ENCODE peak calls at places on chromosomes 2 and 18, in six cellular contexts. V is right atrium auricular region, T is esophagus squamous epithelium, D is heart right ventricle, B is neural progenitor cell, L is cardiac muscle cell. E is an unnamed sample. For H3K4me1, the result is how much of the 10 kb centered on the place peaks cover.

GRCh38 chr2:179800776-179801175 is 60.6 kb downstream of the ZNF385B start:
- DNase-seq in V (no peak), T (no peak), D (no peak), B (no peak), L (no peak), E (no peak)

GRCh38 chr18:6960656-6961055 is 156.9 kb downstream of the LAMA1 start:
- DNase-seq in V (no peak), T (no peak), D (no peak), B (no peak), L (no peak), E (no peak)

GRCh38 chr2:31704561-31705212 is 123.9 kb upstream of the SRD5A2 start:
- DNase-seq in V (no peak), T (no peak), D (no peak), B (no peak), L (no peak), E (no peak)

GRCh38 chr2:204040016-204040415 is 103.5 kb downstream of the ICOS start:
- DNase-seq in V (no peak), T (no peak), D (no peak), B (no peak), L (no peak), E (no peak)

GRCh38 chr2:96690306-96691021 is 47.9 kb downstream of the FER1L5 start:
- DNase-seq in V (no peak), T (no peak), D (no peak), B (no peak), L (no peak), E (no peak)

GRCh38 chr2:129870646-129871335 is 108.7 kb upstream of the RAB6C start:
- DNase-seq in V (no peak), T (no peak), D (no peak), B (no peak), L (no peak), E (no peak)

GRCh38 chr2:2662037-2662846 is 331.2 kb upstream of the MYT1L start:
- DNase-seq in V (no peak), T (no peak), D (peak), B (no peak), L (no peak), E (no peak)

GRCh38 chr18:63523660-63524059 is 18.5 kb upstream of the SERPINB12 start:
- DNase-seq in V (no peak), T (no peak), D (no peak), B (no peak), L (no peak), E (no peak)

GRCh38 chr2:140882671-140883620 is 1247.9 kb downstream of the LRP1B start:
- DNase-seq in V (no peak), T (no peak), D (no peak), B (no peak), L (no peak), E (no peak)

GRCh38 chr18:45913276-45913675 is 53.9 kb downstream of the EPG5 start:
- DNase-seq in V (no peak), T (no peak), D (no peak), B (no peak), L (no peak), E (no peak)

GRCh38 chr18:45916302-45916701 is 50.8 kb downstream of the EPG5 start:
- DNase-seq in V (no peak), T (no peak), D (no peak), B (peak), L (no peak), E (no peak)

GRCh38 chr18:45910405-45911023 is 56.6 kb downstream of the EPG5 start:
- DNase-seq in V (no peak), T (no peak), D (peak), B (peak), L (peak), E (peak)
- TF ChIP-seq CTCF in V (peak), T (peak), D (peak), B (peak), L (peak), E (peak)

GRCh38 chr2:79758042-79758441 is 245.2 kb downstream of the CTNNA2 start:
- DNase-seq in V (no peak), T (no peak), D (no peak), B (no peak), L (no peak), E (no peak)

DNA sequence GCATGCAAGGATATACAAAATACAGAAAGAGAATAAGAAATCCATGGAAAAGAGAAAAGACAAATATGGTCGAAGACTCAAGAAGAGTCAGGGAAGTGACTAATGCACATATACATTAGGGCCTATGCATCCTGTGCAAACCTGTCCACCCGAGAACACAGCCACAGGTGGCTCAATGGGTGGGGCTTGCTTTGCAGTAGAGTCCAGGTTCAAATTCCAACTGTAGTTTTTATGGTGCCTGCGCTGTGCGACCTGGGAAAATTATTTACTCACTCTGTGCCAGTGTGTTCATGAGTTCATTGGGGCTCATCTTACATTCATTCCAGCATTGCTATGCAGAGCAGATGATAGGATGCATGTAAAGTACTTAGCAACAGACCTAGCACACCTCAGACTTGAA is 244.7 kb downstream of the CTNNA2 start:
- DNase-seq in V (no peak), T (no peak), D (no peak), B (no peak), L (no peak), E (no peak)
- H3K4me1 ChIP-seq in V (under half), T (under half), D (under half), B (under half), L (under half), E (under half)

GRCh38 chr2:101469863-101470262 is 5.0 kb downstream of the RFX8 start:
- DNase-seq in V (no peak), T (no peak), D (no peak), B (no peak), L (no peak), E (no peak)

GRCh38 chr2:101474752-101475384 is at the start of gene RFX8:
- DNase-seq in V (no peak), T (no peak), D (no peak), B (no peak), L (no peak), E (no peak)

GRCh38 chr2:101476605-101477208 is 1.8 kb upstream of the RFX8 start:
- DNase-seq in V (no peak), T (no peak), D (no peak), B (no peak), L (no peak), E (no peak)

GRCh38 chr2:101473581-101473910 is 1.4 kb downstream of the RFX8 start:
- DNase-seq in V (no peak), T (no peak), D (no peak), B (no peak), L (no peak), E (no peak)

GRCh38 chr2:101473911-101474751 is 781 bp downstream of the RFX8 start:
- DNase-seq in V (no peak), T (no peak), D (peak), B (peak), L (peak), E (no peak)
- TF ChIP-seq CTCF in V (peak), T (no peak), D (no peak), B (no peak), L (no peak), E (no peak)

GRCh38 chr2:60533114-60534033 is 20.1 kb downstream of the BCL11A start:
- DNase-seq in V (no peak), T (no peak), D (no peak), B (no peak), L (no peak), E (no peak)

GRCh38 chr2:60534034-60534393 is 19.4 kb downstream of the BCL11A start:
- DNase-seq in V (no peak), T (no peak), D (no peak), B (no peak), L (no peak), E (no peak)

GRCh38 chr2:60531638-60532216 is 21.7 kb downstream of the BCL11A start:
- DNase-seq in V (no peak), T (no peak), D (no peak), B (peak), L (no peak), E (no peak)

GRCh38 chr2:60530660-60531276 is 22.7 kb downstream of the BCL11A start:
- DNase-seq in V (no peak), T (no peak), D (peak), B (no peak), L (peak), E (no peak)

GRCh38 chr2:60532421-60532820 is 21.0 kb downstream of the BCL11A start:
- DNase-seq in V (no peak), T (no peak), D (no peak), B (no peak), L (no peak), E (no peak)
- H3K4me1 ChIP-seq in V (under half), T (half or more), D (under half), B (half or more), L (half or more), E (under half)

GRCh38 chr2:205911306-205911705 is 174.7 kb downstream of the INO80D start:
- DNase-seq in V (no peak), T (no peak), D (no peak), B (peak), L (no peak), E (no peak)
- TF ChIP-seq CTCF in V (no peak), T (no peak), D (no peak), B (no peak), L (no peak), E (no peak)

GRCh38 chr2:105801961-105802360 is 57.2 kb downstream of the NCK2 start:
- DNase-seq in V (no peak), T (no peak), D (no peak), B (no peak), L (no peak), E (no peak)

GRCh38 chr2:105803337-105803736 is 58.6 kb downstream of the NCK2 start:
- DNase-seq in V (no peak), T (no peak), D (no peak), B (no peak), L (no peak), E (no peak)

GRCh38 chr2:105800036-105800755 is 55.5 kb downstream of the NCK2 start:
- DNase-seq in V (no peak), T (no peak), D (no peak), B (no peak), L (no peak), E (no peak)

GRCh38 chr2:105802587-105802986 is 57.9 kb downstream of the NCK2 start:
- DNase-seq in V (no peak), T (no peak), D (no peak), B (no peak), L (no peak), E (no peak)

DNA sequence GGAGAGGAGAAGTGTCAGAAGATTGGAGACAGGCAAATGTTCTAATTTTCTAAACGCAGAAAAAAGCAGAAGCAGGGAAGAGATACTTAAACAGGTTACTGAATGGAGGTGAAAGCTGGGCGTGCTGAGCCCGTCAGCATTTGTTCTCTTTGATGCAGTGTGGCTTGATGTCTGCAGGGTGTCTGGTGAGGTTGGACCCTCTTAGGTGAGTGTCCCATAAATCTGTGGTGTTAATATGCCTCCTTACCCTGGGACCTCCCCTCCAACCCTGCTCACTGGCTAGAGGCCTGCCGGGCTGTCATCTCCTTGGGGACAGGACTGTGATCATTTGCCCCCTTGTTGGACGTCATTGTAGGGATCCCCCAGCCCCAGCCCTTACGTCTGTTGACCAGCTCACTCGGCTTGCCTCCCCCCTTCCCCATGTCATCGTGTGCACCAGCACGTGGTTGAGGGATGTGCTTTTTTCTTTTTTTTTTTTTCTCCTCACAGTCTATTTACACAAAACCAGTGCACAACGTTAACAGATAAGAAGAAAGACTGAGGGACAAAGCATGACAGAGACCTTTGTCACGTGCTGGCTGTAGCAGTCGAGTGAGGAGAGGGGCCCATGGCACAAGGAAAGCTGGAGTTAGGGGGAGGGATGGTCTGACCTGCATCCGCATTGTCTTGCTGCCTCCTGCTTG is 56.4 kb downstream of the NCK2 start:
- DNase-seq in V (no peak), T (no peak), D (no peak), B (no peak), L (no peak), E (no peak)
- H3K4me1 ChIP-seq in V (under half), T (half or more), D (half or more), B (under half), L (under half), E (under half)

GRCh38 chr18:21242141-21243040 is at the start of gene GREB1L:
- DNase-seq in V (no peak), T (no peak), D (peak), B (peak), L (peak), E (no peak)
- TF ChIP-seq CTCF in V (peak), T (no peak), D (no peak), B (peak), L (no peak), E (no peak)